ENCODE peak calls at places on chromosomes 7 and 10, in seven cellular contexts. T is colonic mucosa, C is foreskin fibroblast, A is adrenal gland, R is tibial nerve, E is neuronal stem cell, L is right atrium auricular region. Y is an unnamed sample.

GRCh38 chr7:44914992-44915607 is 29.8 kb upstream of the PURB start:
- DNase-seq in T (no peak), A (no peak), E (no peak), R (no peak), L (no peak), C (no peak), Y (no peak)

GRCh38 chr10:129939416-129940275 is 24.4 kb downstream of the EBF3 start:
- DNase-seq in E (no peak), R (no peak), A (no peak), L (no peak), C (no peak), T (no peak), Y (no peak)

GRCh38 chr10:80400136-80400804 is 8.1 kb upstream of the PRXL2A start:
- DNase-seq in R (no peak), T (no peak), E (no peak), A (no peak), C (no peak), L (no peak), Y (no peak)

GRCh38 chr7:132225216-132226030 is 350.8 kb downstream of the PLXNA4 start:
- DNase-seq in R (no peak), T (peak), L (no peak), C (no peak), A (no peak), E (no peak), Y (no peak)

GRCh38 chr7:122528879-122529481 is 169.9 kb downstream of the RNF133 start:
- DNase-seq in T (no peak), E (peak), C (peak), A (no peak), R (no peak), L (no peak), Y (no peak)

GRCh38 chr7:47780555-47780954 is 167.7 kb downstream of the PKD1L1 start:
- DNase-seq in R (no peak), C (no peak), T (no peak), E (no peak), A (no peak), L (no peak), Y (no peak)

GRCh38 chr7:32164341-32164996 is 94.3 kb upstream of the PDE1C start:
- DNase-seq in C (peak), E (peak), T (no peak), R (no peak), L (no peak), A (no peak), Y (peak)

GRCh38 chr7:157930441-157930840 is 593.6 kb downstream of the DNAJB6 start:
- DNase-seq in C (no peak), R (no peak), E (no peak), L (no peak), A (no peak), T (no peak), Y (no peak)

GRCh38 chr10:124058346-124059003 is 34.9 kb downstream of the CHST15 start:
- DNase-seq in A (no peak), R (no peak), T (no peak), L (no peak), E (no peak), C (peak), Y (no peak)

GRCh38 chr7:79502151-79502550 is 48.7 kb upstream of the MAGI2 start:
- DNase-seq in A (no peak), L (no peak), T (no peak), E (no peak), R (no peak), C (peak), Y (no peak)

GRCh38 chr7:102117743-102118142 is 168.9 kb upstream of the SH2B2 start:
- DNase-seq in T (no peak), R (no peak), E (no peak), C (peak), L (no peak), A (no peak), Y (peak)

GRCh38 chr7:158345731-158346130 is 241.9 kb downstream of the PTPRN2 start:
- DNase-seq in R (no peak), L (no peak), E (no peak), A (no peak), T (no peak), C (no peak), Y (no peak)

DNA sequence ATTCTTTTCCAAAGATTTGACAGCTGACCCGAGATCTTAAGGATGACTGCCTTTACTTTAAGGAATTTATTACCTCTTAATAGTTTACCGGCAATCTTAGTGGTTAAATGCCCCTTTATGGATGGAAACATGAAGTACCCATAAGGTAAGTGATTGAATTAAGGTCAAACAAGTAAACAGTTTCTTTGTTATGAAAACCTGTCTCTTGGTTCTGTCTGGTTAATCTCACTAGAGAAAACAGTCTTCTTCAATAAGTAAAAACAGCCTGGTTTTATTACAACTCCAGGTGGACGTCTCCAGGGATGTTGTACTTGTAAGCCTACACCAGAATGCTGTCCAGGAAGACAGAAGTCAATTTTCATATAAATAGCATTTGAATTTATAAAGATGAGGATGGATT is 161.8 kb upstream of the MTPN start:
- DNase-seq in A (no peak), T (no peak), C (no peak), E (no peak), L (no peak), R (no peak), Y (no peak)
- H3K4me3 ChIP-seq in A (no peak), T (no peak), C (no peak), E (no peak), L (no peak), R (no peak), Y (no peak)

DNA sequence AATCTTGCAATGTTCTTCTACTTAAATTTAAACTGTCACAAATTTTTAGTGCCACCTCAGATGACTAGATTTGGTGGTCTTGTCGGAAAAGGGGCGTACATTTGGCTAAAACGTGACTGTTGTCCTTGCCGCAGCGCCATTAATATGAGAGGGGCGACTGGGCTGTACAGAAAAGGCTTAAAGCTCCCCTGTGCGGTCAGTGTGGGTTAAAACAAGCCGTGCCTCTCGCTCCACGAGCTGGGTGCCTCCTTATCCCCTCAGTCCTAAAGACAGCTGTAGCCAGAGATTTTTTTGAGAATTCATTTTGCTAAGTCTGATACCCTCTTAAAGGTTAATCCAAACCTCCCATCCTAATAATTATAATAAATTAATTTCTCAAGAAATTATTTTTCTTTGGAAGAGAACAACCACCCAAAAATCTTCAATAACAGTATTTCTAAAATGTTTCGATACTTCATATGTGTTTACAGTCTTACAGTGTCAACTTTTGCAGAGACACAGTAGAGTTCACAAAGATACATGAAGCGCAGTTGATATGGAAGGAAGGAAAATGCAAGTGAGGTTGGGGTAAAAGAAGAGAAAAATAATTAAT is 68.6 kb downstream of the C7orf25 start:
- DNase-seq in T (peak), L (no peak), E (peak), C (peak), R (no peak), A (peak), Y (no peak)
- H3K4me3 ChIP-seq in T (no peak), L (no peak), E (no peak), C (no peak), R (no peak), A (no peak), Y (peak)

DNA sequence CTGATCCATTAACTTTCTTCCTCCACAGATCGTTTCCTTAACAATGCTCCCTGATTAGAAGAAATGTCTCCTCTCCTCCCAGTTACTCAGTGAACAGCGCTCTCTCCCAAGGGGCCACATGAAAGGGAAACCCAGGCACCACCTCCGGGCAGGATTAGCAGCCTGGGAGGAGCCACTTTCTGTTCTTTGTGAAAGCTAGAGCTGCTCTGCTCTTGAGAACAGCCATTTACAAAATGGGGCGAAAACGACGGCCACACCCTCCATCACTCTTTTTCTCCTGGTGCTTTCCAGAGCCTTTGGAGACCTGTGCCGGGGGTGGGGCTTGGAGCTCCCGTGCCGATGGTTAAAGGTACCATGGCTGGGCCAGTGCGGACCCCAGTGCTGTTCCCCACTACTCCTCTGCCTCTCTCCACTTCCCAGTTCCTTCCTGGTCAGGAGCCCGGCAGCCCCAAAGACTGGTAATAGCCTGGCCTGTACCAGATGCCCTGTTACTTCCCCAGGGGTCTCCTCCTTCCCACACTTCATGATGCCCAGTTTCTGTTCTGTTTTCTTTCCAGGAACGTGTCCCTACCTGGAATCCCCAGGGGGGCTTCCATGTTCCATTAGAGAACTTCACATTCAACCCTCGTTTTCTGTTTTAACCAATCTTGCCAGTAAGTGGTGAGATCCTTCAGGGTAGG is 402.9 kb upstream of the GALNT17 start:
- DNase-seq in T (peak), C (peak), R (no peak), A (no peak), L (no peak), E (peak), Y (no peak)
- H3K4me3 ChIP-seq in T (no peak), C (no peak), R (no peak), A (no peak), L (no peak), E (no peak), Y (no peak)

GRCh38 chr7:26792573-26792972 is 71.8 kb downstream of the SKAP2 start:
- DNase-seq in C (no peak), A (no peak), T (no peak), R (no peak), L (no peak), E (no peak), Y (no peak)

GRCh38 chr7:26789481-26790175 is 74.8 kb downstream of the SKAP2 start:
- DNase-seq in T (no peak), C (no peak), R (no peak), E (no peak), A (no peak), L (no peak), Y (no peak)

GRCh38 chr7:26794541-26794940 is 69.8 kb downstream of the SKAP2 start:
- DNase-seq in L (no peak), E (no peak), R (no peak), A (no peak), C (no peak), T (no peak), Y (no peak)
- H3K4me3 ChIP-seq in L (no peak), E (no peak), R (no peak), A (no peak), C (no peak), T (no peak), Y (no peak)

GRCh38 chr7:155804897-155805825 is 7.1 kb downstream of the SHH start:
- DNase-seq in R (no peak), E (peak), T (peak), C (peak), L (no peak), A (no peak), Y (peak)

GRCh38 chr7:155807013-155807804 is 5.1 kb downstream of the SHH start:
- DNase-seq in R (no peak), L (no peak), A (no peak), E (no peak), T (peak), C (no peak), Y (no peak)

GRCh38 chr7:155805826-155806095 is 6.5 kb downstream of the SHH start:
- DNase-seq in A (no peak), T (no peak), L (no peak), E (no peak), C (no peak), R (no peak), Y (no peak)

GRCh38 chr7:155807805-155808550 is 4.3 kb downstream of the SHH start:
- DNase-seq in T (peak), C (no peak), E (no peak), L (no peak), R (no peak), A (no peak), Y (no peak)

GRCh38 chr7:155806096-155806871 is 6.0 kb downstream of the SHH start:
- DNase-seq in E (no peak), A (no peak), C (peak), L (no peak), R (no peak), T (no peak), Y (no peak)
- H3K4me3 ChIP-seq in E (peak), A (no peak), C (peak), L (no peak), R (peak), T (peak), Y (peak)

GRCh38 chr10:20105236-20105635 is 289.0 kb downstream of the PLXDC2 start:
- DNase-seq in C (no peak), R (no peak), A (no peak), L (no peak), E (no peak), T (no peak), Y (no peak)

GRCh38 chr10:20105931-20106330 is 289.7 kb downstream of the PLXDC2 start:
- DNase-seq in R (no peak), L (no peak), E (no peak), C (no peak), A (no peak), T (no peak), Y (peak)

GRCh38 chr10:20115929-20116328 is 299.7 kb downstream of the PLXDC2 start:
- DNase-seq in R (no peak), C (no peak), E (no peak), L (no peak), A (no peak), T (no peak), Y (no peak)

GRCh38 chr10:20114179-20114578 is 297.9 kb downstream of the PLXDC2 start:
- DNase-seq in C (no peak), T (no peak), R (no peak), E (no peak), L (no peak), A (no peak), Y (no peak)

DNA sequence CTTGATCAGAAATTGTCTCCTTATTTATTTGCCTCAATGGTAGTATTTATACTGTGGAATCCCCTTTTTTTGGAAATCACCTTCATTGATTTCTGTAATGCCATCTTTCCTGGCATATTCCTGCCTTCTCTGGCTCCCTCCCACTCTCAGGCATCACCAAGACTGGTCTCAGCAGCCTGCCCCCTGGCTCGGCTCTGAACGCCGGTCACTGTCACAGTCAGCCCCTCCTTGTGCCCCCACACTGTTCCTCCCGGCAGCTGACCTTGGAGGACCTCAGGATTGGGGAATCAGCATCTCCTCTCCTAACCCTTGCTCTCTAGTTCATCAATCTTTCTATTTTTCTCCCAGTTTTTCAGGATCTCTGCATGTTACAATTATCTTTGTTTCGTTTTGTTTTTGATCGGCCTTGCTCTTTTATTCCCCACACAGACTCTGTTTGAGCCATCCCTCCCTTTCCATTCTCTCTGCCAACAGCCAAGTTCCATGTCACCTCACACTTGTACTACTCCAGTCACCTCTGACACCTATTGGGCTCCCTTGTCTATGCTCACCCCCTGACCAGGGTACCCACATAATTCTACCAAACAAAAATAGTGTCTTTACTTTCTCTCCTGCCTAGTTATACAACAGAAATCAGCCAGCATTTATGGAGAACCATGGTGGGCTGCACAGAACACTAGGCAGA is 294.3 kb downstream of the PLXDC2 start:
- DNase-seq in L (no peak), E (no peak), C (no peak), T (no peak), A (no peak), R (no peak), Y (no peak)
- H3K4me3 ChIP-seq in L (no peak), E (no peak), C (no peak), T (no peak), A (peak), R (no peak), Y (no peak)